ENCODE peak calls at places on chromosome 20, in seven cellular contexts. T, I, O, G, H, D and A are unnamed samples.

GRCh38 chr20:60815656-60816055 is 436.4 kb upstream of the CDH4 start:
- DNase-seq in T (no peak), I (no peak), O (no peak), G (no peak), H (no peak), D (no peak), A (no peak)

GRCh38 chr20:14543040-14543439 is 205.6 kb upstream of the FLRT3 start:
- DNase-seq in T (no peak), I (no peak), O (no peak), G (no peak), H (no peak), D (no peak), A (no peak)

GRCh38 chr20:21102252-21102609 is 3.9 kb downstream of the LINC00237 start:
- DNase-seq in T (no peak), I (no peak), O (peak), G (no peak), H (no peak), D (no peak), A (no peak)

GRCh38 chr20:49631074-49631716 is 63.3 kb upstream of the PTGIS start:
- DNase-seq in T (no peak), I (no peak), O (no peak), G (no peak), H (peak), D (peak), A (no peak)

GRCh38 chr20:49230575-49231211 is 11.5 kb downstream of the DDX27 start:
- DNase-seq in T (no peak), I (no peak), O (peak), G (no peak), H (peak), D (no peak), A (peak)

GRCh38 chr20:49618289-49618688 is 50.4 kb upstream of the PTGIS start:
- DNase-seq in T (no peak), I (no peak), O (no peak), G (no peak), H (no peak), D (no peak), A (no peak)

GRCh38 chr20:53957421-53958172 is 112.8 kb downstream of the BCAS1 start:
- DNase-seq in T (no peak), I (no peak), O (no peak), G (no peak), H (peak), D (peak), A (no peak)

GRCh38 chr20:37886851-37887297 is 16.1 kb upstream of the VSTM2L start:
- DNase-seq in T (no peak), I (no peak), O (peak), G (no peak), H (peak), D (no peak), A (no peak)

GRCh38 chr20:12058201-12058600 is 140.5 kb downstream of the BTBD3 start:
- DNase-seq in T (no peak), I (no peak), O (no peak), G (no peak), H (no peak), D (peak), A (no peak)

GRCh38 chr20:821083-822065 is 12.1 kb upstream of the FAM110A start:
- DNase-seq in T (no peak), I (peak), O (no peak), G (no peak), H (no peak), D (no peak), A (no peak)

GRCh38 chr20:745683-746301 is 22.5 kb downstream of the SLC52A3 start:
- DNase-seq in T (no peak), I (no peak), O (no peak), G (no peak), H (peak), D (no peak), A (no peak)

GRCh38 chr20:47198254-47198671 is 158.2 kb downstream of the ZMYND8 start:
- DNase-seq in T (no peak), I (no peak), O (no peak), G (no peak), H (peak), D (no peak), A (no peak)

GRCh38 chr20:47817573-47817972 is 32.3 kb upstream of the SULF2 start:
- DNase-seq in T (no peak), I (no peak), O (no peak), G (no peak), H (no peak), D (no peak), A (no peak)

GRCh38 chr20:1933465-1933870 is 38.3 kb downstream of the SIRPA start:
- DNase-seq in T (no peak), I (peak), O (peak), G (no peak), H (no peak), D (peak), A (no peak)

GRCh38 chr20:24656391-24656790 is 187.0 kb downstream of the SYNDIG1 start:
- DNase-seq in T (no peak), I (peak), O (no peak), G (no peak), H (no peak), D (no peak), A (no peak)

GRCh38 chr20:48025661-48026060 is 240.4 kb upstream of the SULF2 start:
- DNase-seq in T (no peak), I (no peak), O (no peak), G (no peak), H (peak), D (peak), A (no peak)

GRCh38 chr20:36550797-36551299 is 9.5 kb downstream of the MYL9 start:
- DNase-seq in T (no peak), I (peak), O (no peak), G (no peak), H (peak), D (no peak), A (no peak)

GRCh38 chr20:56411759-56412472 is at the start of gene CASS4:
- DNase-seq in T (no peak), I (no peak), O (peak), G (no peak), H (peak), D (peak), A (peak)

GRCh38 chr20:61791995-61792394 is 273.7 kb downstream of the TAF4 start:
- DNase-seq in T (no peak), I (peak), O (no peak), G (no peak), H (no peak), D (no peak), A (no peak)

GRCh38 chr20:53950578-53950977 is 119.8 kb downstream of the BCAS1 start:
- DNase-seq in T (no peak), I (no peak), O (no peak), G (no peak), H (no peak), D (no peak), A (no peak)

GRCh38 chr20:54179946-54180345 is 6.2 kb upstream of the CYP24A1 start:
- DNase-seq in T (no peak), I (no peak), O (no peak), G (no peak), H (no peak), D (no peak), A (no peak)

GRCh38 chr20:45420125-45420524 is 4.2 kb downstream of the PIGT start:
- DNase-seq in T (no peak), I (no peak), O (no peak), G (no peak), H (no peak), D (no peak), A (no peak)

GRCh38 chr20:37890643-37891042 is 12.3 kb upstream of the VSTM2L start:
- DNase-seq in T (no peak), I (no peak), O (no peak), G (no peak), H (no peak), D (no peak), A (no peak)

GRCh38 chr20:41654884-41655283 is 36.7 kb upstream of the CHD6 start:
- DNase-seq in T (no peak), I (no peak), O (no peak), G (no peak), H (peak), D (no peak), A (no peak)

GRCh38 chr20:1860446-1860845 is 34.8 kb upstream of the SIRPA start:
- DNase-seq in T (no peak), I (no peak), O (no peak), G (no peak), H (peak), D (peak), A (no peak)

GRCh38 chr20:23358563-23358906 is 3.4 kb upstream of the GZF1 start:
- DNase-seq in T (no peak), I (no peak), O (no peak), G (no peak), H (no peak), D (no peak), A (no peak)

GRCh38 chr20:23356203-23356602 is 5.6 kb downstream of the NXT1 start:
- DNase-seq in T (no peak), I (peak), O (no peak), G (no peak), H (no peak), D (no peak), A (no peak)

GRCh38 chr20:23358923-23359572 is 2.9 kb upstream of the GZF1 start:
- DNase-seq in T (no peak), I (no peak), O (no peak), G (no peak), H (no peak), D (no peak), A (no peak)

GRCh38 chr20:23361108-23361650 is 803 bp upstream of the GZF1 start:
- DNase-seq in T (no peak), I (no peak), O (no peak), G (no peak), H (peak), D (no peak), A (peak)

GRCh38 chr20:23357767-23358562 is 4.0 kb upstream of the GZF1 start:
- DNase-seq in T (peak), I (peak), O (peak), G (peak), H (peak), D (peak), A (peak)
- TF ChIP-seq CTCF in T (no peak), I (no peak), O (no peak), G (peak), H (no peak), D (no peak), A (no peak)

GRCh38 chr20:52083627-52084232 is 107.8 kb downstream of the ZFP64 start:
- DNase-seq in T (peak), I (no peak), O (peak), G (no peak), H (peak), D (peak), A (no peak)
- TF ChIP-seq CTCF in T (peak), I (peak), O (peak), G (peak), H (peak), D (peak), A (no peak)

DNA sequence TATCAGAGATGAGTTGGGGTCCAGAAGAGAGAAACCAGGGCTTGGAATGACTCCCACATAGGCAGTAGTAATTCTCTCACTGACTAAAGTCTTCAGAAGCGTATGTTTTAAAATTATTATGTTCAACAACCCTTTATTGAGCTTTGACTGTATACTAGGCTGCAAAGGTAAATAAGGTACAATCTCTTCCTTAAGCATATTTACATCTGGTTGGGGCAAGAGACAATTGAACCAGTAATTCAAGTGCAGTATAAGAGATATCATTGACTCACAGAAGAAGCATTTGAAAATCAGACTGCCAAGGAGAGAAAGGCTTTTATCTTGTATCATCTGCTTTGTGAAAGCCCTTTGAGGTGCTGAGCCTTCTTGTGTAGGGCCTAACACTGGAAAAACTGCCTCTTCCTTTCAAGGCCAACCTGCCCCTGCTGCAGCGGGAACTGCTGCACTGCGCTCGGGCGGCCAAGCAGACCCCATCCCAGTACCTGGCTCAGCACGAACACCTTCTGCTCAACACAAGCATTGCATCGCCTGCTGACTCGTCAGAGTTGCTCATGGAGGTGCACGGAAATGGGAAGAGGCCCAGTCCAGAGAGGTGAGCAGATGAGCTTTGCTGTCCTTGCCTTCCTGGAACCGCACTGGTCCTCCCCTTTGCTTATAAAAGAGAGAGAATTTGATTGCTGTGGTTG is 39.3 kb upstream of the C20orf144 start:
- DNase-seq in T (no peak), I (no peak), O (no peak), G (no peak), H (no peak), D (no peak), A (no peak)
- TF ChIP-seq CTCF in T (no peak), I (no peak), O (no peak), G (no peak), H (no peak), D (no peak), A (no peak)

DNA sequence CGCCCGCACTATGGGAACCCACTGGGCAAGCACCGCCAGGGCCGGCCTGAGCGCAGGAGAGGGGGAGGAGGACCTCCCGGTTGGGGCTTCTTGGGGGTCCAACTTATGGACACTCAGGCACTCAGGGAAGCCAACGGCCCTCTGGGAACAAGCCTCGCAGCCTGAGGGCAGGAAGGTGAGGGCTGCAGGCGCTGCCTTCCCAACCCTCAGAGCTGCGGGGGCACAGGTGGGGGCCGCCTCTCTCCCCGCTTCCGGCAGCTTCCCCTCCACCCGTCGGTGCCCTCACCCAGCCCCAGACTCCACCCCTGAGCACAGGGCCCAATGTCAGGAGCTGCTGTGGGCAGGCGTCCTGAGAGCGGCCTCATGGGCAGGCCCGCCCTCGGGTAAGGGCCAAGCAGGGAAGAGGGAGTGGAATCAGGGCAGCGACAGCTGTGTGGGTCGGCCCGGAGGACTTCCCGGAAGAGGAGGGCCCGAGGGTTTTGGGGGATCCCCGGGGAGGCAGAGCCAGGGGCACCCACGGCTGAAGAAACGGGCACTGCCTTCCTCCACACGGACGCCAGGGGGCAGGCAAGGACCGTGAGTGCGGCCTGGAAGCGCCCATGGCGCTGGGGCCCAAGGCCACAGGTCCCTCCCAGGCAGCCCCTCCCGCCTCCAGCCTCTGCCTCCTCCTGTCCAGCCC is 488 bp upstream of the PTK6 start:
- DNase-seq in T (peak), I (peak), O (peak), G (peak), H (peak), D (peak), A (peak)
- TF ChIP-seq CTCF in T (peak), I (peak), O (peak), G (peak), H (peak), D (peak), A (peak)

GRCh38 chr20:59743767-59744485 is 139.6 kb downstream of the PHACTR3 start:
- DNase-seq in T (no peak), I (no peak), O (no peak), G (no peak), H (no peak), D (no peak), A (no peak)
- TF ChIP-seq CTCF in T (no peak), I (no peak), O (no peak), G (no peak), H (no peak), D (no peak), A (no peak)

DNA sequence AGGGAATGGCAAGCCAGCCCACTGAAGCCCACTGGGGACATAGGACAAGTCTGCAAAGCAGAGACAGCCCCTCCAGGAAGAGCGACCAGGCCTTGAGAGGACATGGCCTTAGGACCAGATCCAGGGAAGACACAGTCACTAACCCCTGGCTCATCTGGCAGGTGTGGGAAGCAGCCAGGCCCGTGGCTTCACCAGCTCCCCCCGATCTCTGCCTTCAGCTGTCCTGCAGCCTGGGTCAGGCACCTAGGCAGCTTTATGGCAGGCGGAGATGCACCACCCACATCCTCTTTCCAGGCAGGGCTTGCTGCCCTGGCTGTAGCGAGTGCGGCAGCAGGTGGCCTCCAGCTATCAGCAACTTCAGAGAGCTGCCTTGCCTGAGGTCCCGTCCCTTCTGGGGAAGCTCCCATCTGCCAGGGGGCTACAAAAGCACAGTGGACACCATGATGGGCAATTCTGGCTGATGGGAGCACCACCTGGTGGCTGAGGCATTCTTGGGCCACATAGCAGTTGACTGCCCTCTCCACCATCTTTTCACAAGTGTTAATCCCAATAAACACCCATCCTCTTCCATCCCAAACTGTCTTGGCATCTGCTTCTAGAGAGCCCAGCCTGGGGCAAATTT is 85.8 kb downstream of the DZANK1 start:
- DNase-seq in T (no peak), I (no peak), O (no peak), G (no peak), H (no peak), D (no peak), A (no peak)
- TF ChIP-seq CTCF in T (no peak), I (no peak), O (no peak), G (peak), H (peak), D (no peak), A (no peak)

DNA sequence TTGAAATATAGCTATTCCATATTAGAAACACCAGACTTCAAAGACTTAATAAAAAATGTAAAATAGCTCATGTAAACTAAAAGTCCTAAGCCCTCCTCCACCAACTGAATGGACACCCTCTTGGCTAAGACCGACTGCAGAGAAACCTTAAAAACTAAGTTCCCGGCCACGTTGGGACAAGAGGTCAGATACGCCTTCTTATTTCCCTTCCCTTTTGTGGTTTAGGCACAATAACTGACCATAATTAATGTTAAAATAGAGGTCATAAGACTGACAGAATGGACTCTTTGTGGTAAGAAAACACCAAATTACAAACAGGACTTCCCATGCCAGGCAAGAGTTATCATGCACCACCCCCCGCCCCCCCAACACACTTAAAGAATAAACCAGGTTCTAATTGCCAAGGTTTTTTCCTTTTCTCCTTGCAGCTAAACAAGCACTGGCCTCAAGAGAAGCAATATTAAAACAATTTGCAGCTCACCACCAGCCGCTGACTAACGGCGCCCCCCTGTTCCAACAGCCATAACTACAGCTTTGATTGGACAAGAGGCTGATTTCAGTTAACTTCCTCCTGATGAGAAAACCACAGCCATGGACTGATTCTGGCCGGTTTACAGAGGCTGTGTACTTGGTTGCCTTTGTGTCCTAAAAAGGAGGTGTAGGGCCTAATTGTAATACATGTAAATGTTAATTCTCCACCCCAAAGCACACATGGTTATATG is 10.7 kb upstream of the LAMP5 start:
- DNase-seq in T (peak), I (no peak), O (no peak), G (no peak), H (peak), D (peak), A (no peak)
- TF ChIP-seq CTCF in T (peak), I (no peak), O (no peak), G (no peak), H (peak), D (no peak), A (no peak)

DNA sequence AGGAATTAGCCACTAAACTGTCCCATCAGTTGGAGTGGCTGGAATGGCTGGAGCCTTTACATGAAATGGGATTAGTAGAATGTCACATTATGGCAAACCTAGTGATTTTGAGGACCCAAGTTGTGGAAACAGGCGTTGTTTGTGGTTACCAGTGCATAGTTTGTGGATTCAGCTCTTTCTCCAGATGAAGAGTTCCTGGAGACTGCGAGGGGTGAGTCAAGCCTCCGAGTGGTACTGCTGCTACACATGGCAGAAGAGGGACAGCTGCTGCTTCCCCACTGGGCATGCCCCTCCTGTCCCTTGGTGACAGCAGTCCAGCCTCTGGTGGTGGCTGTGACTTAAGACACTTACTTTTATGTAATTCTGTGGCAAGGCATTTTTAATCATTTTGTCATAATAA is 94.2 kb upstream of the SCP2D1 start:
- DNase-seq in T (no peak), I (no peak), O (no peak), G (no peak), H (peak), D (peak), A (no peak)
- TF ChIP-seq CTCF in T (no peak), I (no peak), O (no peak), G (no peak), H (no peak), D (no peak), A (no peak)

DNA sequence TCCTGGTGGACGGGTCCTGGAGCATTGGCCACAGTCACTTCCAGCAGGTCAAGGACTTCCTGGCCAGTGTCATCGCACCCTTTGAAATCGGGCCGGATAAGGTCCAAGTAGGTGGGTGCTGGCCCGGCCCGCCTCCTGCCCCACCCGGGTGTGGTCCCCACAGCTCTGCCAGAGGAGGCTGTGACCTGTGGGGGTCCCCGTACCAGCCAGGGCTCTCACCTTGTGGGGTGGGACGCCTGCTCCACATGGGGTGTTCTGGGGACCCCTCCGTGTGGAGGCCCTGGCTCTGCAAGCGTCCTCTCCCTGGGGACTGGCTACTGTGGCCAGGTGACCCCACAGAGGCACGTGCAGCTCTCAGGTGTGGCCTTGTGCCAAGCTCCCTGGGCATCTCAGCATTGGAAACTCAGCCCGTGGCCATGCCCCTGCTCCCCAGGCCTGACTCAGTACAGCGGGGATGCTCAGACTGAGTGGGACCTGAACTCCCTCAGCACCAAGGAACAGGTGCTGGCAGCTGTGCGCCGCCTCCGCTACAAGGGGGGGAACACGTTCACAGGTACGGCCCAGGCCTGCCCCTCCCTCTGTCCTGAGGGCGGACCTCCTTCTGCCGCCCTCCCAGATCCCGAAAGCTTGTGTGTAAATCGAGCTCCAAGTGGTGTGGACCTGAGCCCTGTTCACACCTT is 14.7 kb downstream of the COL20A1 start:
- DNase-seq in T (no peak), I (no peak), O (no peak), G (no peak), H (no peak), D (no peak), A (no peak)
- TF ChIP-seq CTCF in T (no peak), I (no peak), O (no peak), G (no peak), H (no peak), D (no peak), A (no peak)